ENCODE peak calls at places on chromosomes 7 and 10, in four cellular contexts. Z, R, S and D are unnamed samples.

GRCh38 chr7:66697451-66698438 is 42.8 kb upstream of the RABGEF1 start:
- DNase-seq in S (peak), Z (no peak), R (no peak), D (no peak)

GRCh38 chr10:83427101-83427500 is 712.2 kb upstream of the GHITM start:
- DNase-seq in Z (no peak), R (no peak), S (no peak), D (no peak)

GRCh38 chr7:142391191-142391992 is 133.5 kb upstream of the PRSS58 start:
- DNase-seq in Z (peak), S (peak), R (peak), D (peak)

GRCh38 chr7:158549176-158549833 is 38.3 kb downstream of the PTPRN2 start:
- DNase-seq in R (no peak), Z (peak), S (no peak), D (peak)

GRCh38 chr10:129888784-129889616 is 75.1 kb downstream of the EBF3 start:
- DNase-seq in Z (peak), S (peak), R (peak), D (peak)

GRCh38 chr7:134468054-134468453 is 9.2 kb upstream of the AKR1B1 start:
- DNase-seq in S (no peak), Z (no peak), R (no peak), D (no peak)

GRCh38 chr7:139614886-139615285 is 91.4 kb downstream of the CLEC2L start:
- DNase-seq in S (no peak), Z (no peak), R (no peak), D (no peak)

GRCh38 chr7:102323914-102324195 is 32.4 kb downstream of the SPDYE6 start:
- DNase-seq in S (no peak), Z (no peak), R (no peak), D (no peak)

GRCh38 chr7:143381427-143382125 is 431 bp downstream of the ZYX start:
- DNase-seq in Z (no peak), S (peak), R (no peak), D (peak)

GRCh38 chr10:109341986-109342385 is 581.3 kb downstream of the XPNPEP1 start:
- DNase-seq in Z (no peak), S (no peak), R (no peak), D (no peak)

GRCh38 chr7:151376218-151376902 is 33.5 kb downstream of the WDR86 start:
- DNase-seq in S (no peak), Z (no peak), R (no peak), D (no peak)

GRCh38 chr10:88442681-88443080 is 140.4 kb downstream of the RNLS start:
- DNase-seq in Z (no peak), S (no peak), R (no peak), D (no peak)

GRCh38 chr7:52297128-52297527 is 738.3 kb upstream of the POM121L12 start:
- DNase-seq in S (no peak), R (no peak), Z (no peak), D (no peak)
- H3K56ac ChIP-seq in S (no peak), R (no peak), Z (no peak), D (no peak)

DNA sequence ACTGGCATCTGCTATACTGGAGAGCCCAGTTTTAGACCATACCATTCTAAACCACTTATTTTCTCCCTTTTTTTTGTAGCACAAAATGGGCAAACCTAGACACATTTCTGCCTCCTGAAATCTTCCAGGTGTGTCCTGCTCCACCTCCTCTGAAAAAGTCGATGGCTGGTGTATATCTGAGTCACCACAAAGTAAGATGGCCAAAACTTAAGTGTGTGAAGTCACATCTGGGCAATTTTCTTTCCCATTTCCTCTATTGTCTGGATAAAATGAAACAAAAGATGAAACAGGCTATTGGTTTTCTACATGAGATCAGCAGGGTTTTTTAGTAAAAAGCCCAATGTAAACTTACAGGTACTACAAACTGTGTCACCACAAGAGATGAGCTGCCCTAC is 65.5 kb downstream of the OSBPL3 start:
- DNase-seq in R (no peak), Z (no peak), S (no peak), D (no peak)
- H3K56ac ChIP-seq in R (no peak), Z (no peak), S (no peak), D (no peak)

GRCh38 chr10:30861976-30862375 is 169.7 kb downstream of the ZNF438 start:
- DNase-seq in S (no peak), Z (no peak), R (no peak), D (no peak)
- H3K56ac ChIP-seq in S (peak), Z (no peak), R (no peak), D (no peak)

DNA sequence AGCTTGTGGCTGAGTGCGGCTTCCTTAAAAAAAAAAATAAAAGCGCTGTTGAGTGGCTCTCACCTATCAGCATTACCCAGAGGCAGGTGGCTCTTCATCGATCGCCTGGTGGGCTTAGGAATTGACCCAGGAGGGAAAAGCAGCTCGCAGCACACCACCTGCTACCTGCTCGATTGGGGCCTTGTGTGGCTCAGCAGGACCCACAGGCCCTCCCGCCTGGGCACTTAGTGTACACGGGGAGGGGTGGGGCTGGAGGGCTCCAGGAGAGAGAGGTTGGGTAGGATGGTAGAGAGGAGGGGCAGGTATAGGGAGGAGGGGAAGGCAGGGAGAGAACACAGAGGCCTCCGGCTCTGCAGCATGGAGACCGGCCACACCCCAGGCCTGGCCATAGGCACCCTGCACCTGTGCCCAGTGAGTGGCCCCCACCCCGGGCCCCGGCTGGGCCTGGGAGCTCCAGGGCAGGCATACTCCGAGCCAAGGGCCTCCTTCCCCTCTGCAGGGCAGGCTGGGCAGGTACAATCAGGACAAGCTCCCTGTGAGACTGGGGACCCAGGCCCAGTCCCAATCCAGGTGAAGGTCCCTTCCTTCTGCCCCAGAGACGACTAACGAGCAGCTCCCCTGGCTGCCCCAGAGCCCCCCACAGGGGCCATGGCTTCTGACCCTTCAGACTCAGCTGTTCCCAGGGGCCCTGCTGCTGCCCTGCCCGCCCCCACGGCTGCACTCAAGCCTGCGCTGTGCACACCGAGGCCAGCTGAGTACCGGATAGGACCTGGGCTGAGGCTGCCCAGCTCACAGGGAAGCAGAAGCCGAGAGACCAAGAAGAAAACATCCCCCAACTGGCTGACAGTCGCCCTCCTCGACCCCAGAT is 204.7 kb downstream of the ELFN1 start:
- DNase-seq in R (no peak), S (no peak), Z (no peak), D (no peak)
- H3K56ac ChIP-seq in R (no peak), S (no peak), Z (no peak), D (no peak)

GRCh38 chr7:1235501-1236131 is 2.9 kb downstream of the UNCX start:
- DNase-seq in S (no peak), Z (peak), R (no peak), D (no peak)
- H3K56ac ChIP-seq in S (no peak), Z (no peak), R (no peak), D (no peak)